ENCODE peak calls at places on chromosomes 13 and 19, in nine cellular contexts. One of them, this sample, is unnamed. For H3K27me3 and H3K4me1, the result is how much of the 10 kb centered on the place peaks cover.

GRCh38 chr19:58394821-58395219 is 636 bp upstream of the RNF225 start:
- DNase-seq in neural progenitor cell: no peak
- DNase-seq in sigmoid colon: no peak
- DNase-seq in CD8-positive, alpha-beta memory T cell: no peak
- DNase-seq in heart left ventricle: no peak
- DNase-seq in naive thymus-derived CD4-positive, alpha-beta T cell: no peak
- DNase-seq in fibroblast of lung: no peak
- DNase-seq in K562: peak
- DNase-seq in tibial artery: no peak
- DNase-seq in this sample: no peak

GRCh38 chr19:50207730-50208129 is 4.3 kb downstream of the MYH14 start:
- DNase-seq in heart left ventricle: no peak
- DNase-seq in naive thymus-derived CD4-positive, alpha-beta T cell: no peak
- DNase-seq in fibroblast of lung: no peak
- DNase-seq in CD8-positive, alpha-beta memory T cell: no peak
- DNase-seq in tibial artery: no peak
- DNase-seq in sigmoid colon: no peak
- DNase-seq in K562: no peak
- DNase-seq in neural progenitor cell: no peak
- DNase-seq in this sample: no peak

GRCh38 chr19:43316591-43317319 is 36.7 kb upstream of the CD177 start:
- DNase-seq in neural progenitor cell: peak
- DNase-seq in heart left ventricle: no peak
- DNase-seq in tibial artery: no peak
- DNase-seq in fibroblast of lung: peak
- DNase-seq in K562: peak
- DNase-seq in naive thymus-derived CD4-positive, alpha-beta T cell: no peak
- DNase-seq in CD8-positive, alpha-beta memory T cell: no peak
- DNase-seq in sigmoid colon: no peak
- DNase-seq in this sample: peak

GRCh38 chr13:36029171-36029570 is 102.0 kb downstream of the DCLK1 start:
- DNase-seq in fibroblast of lung: peak
- DNase-seq in K562: no peak
- DNase-seq in heart left ventricle: no peak
- DNase-seq in tibial artery: no peak
- DNase-seq in CD8-positive, alpha-beta memory T cell: no peak
- DNase-seq in neural progenitor cell: no peak
- DNase-seq in sigmoid colon: no peak
- DNase-seq in naive thymus-derived CD4-positive, alpha-beta T cell: no peak
- DNase-seq in this sample: no peak

GRCh38 chr13:21228738-21229137 is 52.3 kb downstream of the MRPL57 start:
- DNase-seq in sigmoid colon: no peak
- DNase-seq in tibial artery: no peak
- DNase-seq in CD8-positive, alpha-beta memory T cell: no peak
- DNase-seq in fibroblast of lung: no peak
- DNase-seq in K562: no peak
- DNase-seq in neural progenitor cell: no peak
- DNase-seq in naive thymus-derived CD4-positive, alpha-beta T cell: no peak
- DNase-seq in heart left ventricle: no peak
- DNase-seq in this sample: no peak

GRCh38 chr13:110106726-110107125 is 200.2 kb downstream of the COL4A1 start:
- DNase-seq in K562: no peak
- DNase-seq in CD8-positive, alpha-beta memory T cell: no peak
- DNase-seq in heart left ventricle: peak
- DNase-seq in neural progenitor cell: no peak
- DNase-seq in fibroblast of lung: peak
- DNase-seq in tibial artery: peak
- DNase-seq in naive thymus-derived CD4-positive, alpha-beta T cell: no peak
- DNase-seq in sigmoid colon: peak
- DNase-seq in this sample: no peak

GRCh38 chr19:19661675-19662251 is 1.7 kb downstream of the ATP13A1 start:
- DNase-seq in K562: peak
- DNase-seq in sigmoid colon: peak
- DNase-seq in fibroblast of lung: no peak
- DNase-seq in heart left ventricle: no peak
- DNase-seq in CD8-positive, alpha-beta memory T cell: no peak
- DNase-seq in neural progenitor cell: peak
- DNase-seq in naive thymus-derived CD4-positive, alpha-beta T cell: no peak
- DNase-seq in tibial artery: no peak
- DNase-seq in this sample: peak

GRCh38 chr19:3121396-3121795 is 14.4 kb upstream of the GNA15 start:
- DNase-seq in neural progenitor cell: no peak
- DNase-seq in fibroblast of lung: no peak
- DNase-seq in K562: no peak
- DNase-seq in sigmoid colon: no peak
- DNase-seq in tibial artery: no peak
- DNase-seq in naive thymus-derived CD4-positive, alpha-beta T cell: no peak
- DNase-seq in heart left ventricle: no peak
- DNase-seq in CD8-positive, alpha-beta memory T cell: no peak
- DNase-seq in this sample: no peak

GRCh38 chr13:110565296-110565695 is 3.8 kb upstream of the RAB20 start:
- DNase-seq in CD8-positive, alpha-beta memory T cell: no peak
- DNase-seq in neural progenitor cell: no peak
- DNase-seq in sigmoid colon: no peak
- DNase-seq in K562: no peak
- DNase-seq in naive thymus-derived CD4-positive, alpha-beta T cell: no peak
- DNase-seq in tibial artery: no peak
- DNase-seq in fibroblast of lung: no peak
- DNase-seq in heart left ventricle: no peak
- DNase-seq in this sample: no peak

GRCh38 chr13:49272296-49272695 is 24.6 kb downstream of the CDADC1 start:
- DNase-seq in fibroblast of lung: no peak
- DNase-seq in K562: no peak
- DNase-seq in neural progenitor cell: no peak
- DNase-seq in sigmoid colon: no peak
- DNase-seq in heart left ventricle: no peak
- DNase-seq in naive thymus-derived CD4-positive, alpha-beta T cell: no peak
- DNase-seq in CD8-positive, alpha-beta memory T cell: no peak
- DNase-seq in tibial artery: no peak
- DNase-seq in this sample: no peak

GRCh38 chr13:77168232-77168631 is 141.3 kb upstream of the FBXL3 start:
- DNase-seq in neural progenitor cell: no peak
- DNase-seq in heart left ventricle: no peak
- DNase-seq in tibial artery: no peak
- DNase-seq in fibroblast of lung: no peak
- DNase-seq in K562: no peak
- DNase-seq in sigmoid colon: no peak
- DNase-seq in CD8-positive, alpha-beta memory T cell: no peak
- DNase-seq in naive thymus-derived CD4-positive, alpha-beta T cell: no peak
- DNase-seq in this sample: no peak

GRCh38 chr19:35708391-35708790 is 4.0 kb downstream of the ZBTB32 start:
- DNase-seq in K562: no peak
- DNase-seq in naive thymus-derived CD4-positive, alpha-beta T cell: no peak
- DNase-seq in tibial artery: no peak
- DNase-seq in fibroblast of lung: no peak
- DNase-seq in CD8-positive, alpha-beta memory T cell: no peak
- DNase-seq in sigmoid colon: no peak
- DNase-seq in neural progenitor cell: no peak
- DNase-seq in heart left ventricle: no peak
- DNase-seq in this sample: no peak

GRCh38 chr13:76764916-76765315 is 121.3 kb downstream of the KCTD12 start:
- DNase-seq in neural progenitor cell: no peak
- DNase-seq in fibroblast of lung: no peak
- DNase-seq in CD8-positive, alpha-beta memory T cell: no peak
- DNase-seq in K562: no peak
- DNase-seq in naive thymus-derived CD4-positive, alpha-beta T cell: no peak
- DNase-seq in heart left ventricle: no peak
- DNase-seq in sigmoid colon: no peak
- DNase-seq in tibial artery: no peak
- DNase-seq in this sample: no peak

GRCh38 chr19:29965529-29965928 is 23.5 kb downstream of the URI1 start:
- DNase-seq in fibroblast of lung: peak
- DNase-seq in K562: no peak
- DNase-seq in heart left ventricle: no peak
- DNase-seq in tibial artery: no peak
- DNase-seq in CD8-positive, alpha-beta memory T cell: no peak
- DNase-seq in neural progenitor cell: no peak
- DNase-seq in naive thymus-derived CD4-positive, alpha-beta T cell: no peak
- DNase-seq in sigmoid colon: no peak
- DNase-seq in this sample: no peak

GRCh38 chr19:23002690-23003422 is at the start of gene ZNF728:
- DNase-seq in tibial artery: peak
- DNase-seq in neural progenitor cell: no peak
- DNase-seq in CD8-positive, alpha-beta memory T cell: no peak
- DNase-seq in naive thymus-derived CD4-positive, alpha-beta T cell: no peak
- DNase-seq in fibroblast of lung: no peak
- DNase-seq in sigmoid colon: peak
- DNase-seq in K562: peak
- DNase-seq in heart left ventricle: peak
- DNase-seq in this sample: no peak

GRCh38 chr13:85536706-85537105 is 262.5 kb downstream of the SLITRK6 start:
- DNase-seq in tibial artery: no peak
- DNase-seq in K562: no peak
- DNase-seq in heart left ventricle: no peak
- DNase-seq in neural progenitor cell: no peak
- DNase-seq in naive thymus-derived CD4-positive, alpha-beta T cell: no peak
- DNase-seq in sigmoid colon: no peak
- DNase-seq in fibroblast of lung: peak
- DNase-seq in CD8-positive, alpha-beta memory T cell: no peak
- DNase-seq in this sample: no peak

GRCh38 chr13:31101511-31102170 is 60.1 kb downstream of the HSPH1 start:
- DNase-seq in neural progenitor cell: no peak
- DNase-seq in naive thymus-derived CD4-positive, alpha-beta T cell: no peak
- DNase-seq in tibial artery: no peak
- DNase-seq in fibroblast of lung: no peak
- DNase-seq in heart left ventricle: peak
- DNase-seq in sigmoid colon: no peak
- DNase-seq in K562: no peak
- DNase-seq in CD8-positive, alpha-beta memory T cell: no peak
- DNase-seq in this sample: no peak

GRCh38 chr13:31105020-31105800 is 56.5 kb downstream of the HSPH1 start:
- DNase-seq in sigmoid colon: no peak
- DNase-seq in heart left ventricle: no peak
- DNase-seq in naive thymus-derived CD4-positive, alpha-beta T cell: no peak
- DNase-seq in CD8-positive, alpha-beta memory T cell: no peak
- DNase-seq in K562: no peak
- DNase-seq in neural progenitor cell: no peak
- DNase-seq in fibroblast of lung: peak
- DNase-seq in tibial artery: no peak
- DNase-seq in this sample: no peak

GRCh38 chr13:31105856-31106255 is 55.8 kb downstream of the HSPH1 start:
- DNase-seq in naive thymus-derived CD4-positive, alpha-beta T cell: no peak
- DNase-seq in tibial artery: no peak
- DNase-seq in sigmoid colon: no peak
- DNase-seq in heart left ventricle: no peak
- DNase-seq in CD8-positive, alpha-beta memory T cell: no peak
- DNase-seq in neural progenitor cell: no peak
- DNase-seq in fibroblast of lung: no peak
- DNase-seq in K562: no peak
- DNase-seq in this sample: no peak

GRCh38 chr13:31096624-31097302 is 64.9 kb downstream of the HSPH1 start:
- DNase-seq in CD8-positive, alpha-beta memory T cell: no peak
- DNase-seq in tibial artery: no peak
- DNase-seq in fibroblast of lung: no peak
- DNase-seq in heart left ventricle: no peak
- DNase-seq in neural progenitor cell: no peak
- DNase-seq in sigmoid colon: no peak
- DNase-seq in naive thymus-derived CD4-positive, alpha-beta T cell: no peak
- DNase-seq in K562: no peak
- DNase-seq in this sample: no peak

GRCh38 chr13:31100721-31101120 is 61.0 kb downstream of the HSPH1 start:
- DNase-seq in fibroblast of lung: no peak
- DNase-seq in sigmoid colon: no peak
- DNase-seq in heart left ventricle: no peak
- DNase-seq in tibial artery: no peak
- DNase-seq in neural progenitor cell: no peak
- DNase-seq in CD8-positive, alpha-beta memory T cell: no peak
- DNase-seq in naive thymus-derived CD4-positive, alpha-beta T cell: no peak
- DNase-seq in K562: no peak
- DNase-seq in this sample: no peak
- H3K27me3 ChIP-seq in fibroblast of lung: under half
- H3K27me3 ChIP-seq in sigmoid colon: under half
- H3K27me3 ChIP-seq in heart left ventricle: under half
- H3K27me3 ChIP-seq in tibial artery: under half
- H3K27me3 ChIP-seq in neural progenitor cell: under half
- H3K27me3 ChIP-seq in CD8-positive, alpha-beta memory T cell: under half
- H3K27me3 ChIP-seq in naive thymus-derived CD4-positive, alpha-beta T cell: under half
- H3K27me3 ChIP-seq in K562: under half
- H3K27me3 ChIP-seq in this sample: under half

GRCh38 chr13:98527526-98527925 is 49.4 kb downstream of the STK24 start:
- DNase-seq in tibial artery: no peak
- DNase-seq in fibroblast of lung: no peak
- DNase-seq in neural progenitor cell: no peak
- DNase-seq in sigmoid colon: peak
- DNase-seq in naive thymus-derived CD4-positive, alpha-beta T cell: no peak
- DNase-seq in K562: no peak
- DNase-seq in CD8-positive, alpha-beta memory T cell: no peak
- DNase-seq in heart left ventricle: no peak
- DNase-seq in this sample: no peak
- H3K4me1 ChIP-seq in tibial artery: under half
- H3K4me1 ChIP-seq in fibroblast of lung: under half
- H3K4me1 ChIP-seq in neural progenitor cell: under half
- H3K4me1 ChIP-seq in sigmoid colon: under half
- H3K4me1 ChIP-seq in naive thymus-derived CD4-positive, alpha-beta T cell: half or more
- H3K4me1 ChIP-seq in K562: under half
- H3K4me1 ChIP-seq in CD8-positive, alpha-beta memory T cell: half or more
- H3K4me1 ChIP-seq in heart left ventricle: half or more
- H3K4me1 ChIP-seq in this sample: under half

DNA sequence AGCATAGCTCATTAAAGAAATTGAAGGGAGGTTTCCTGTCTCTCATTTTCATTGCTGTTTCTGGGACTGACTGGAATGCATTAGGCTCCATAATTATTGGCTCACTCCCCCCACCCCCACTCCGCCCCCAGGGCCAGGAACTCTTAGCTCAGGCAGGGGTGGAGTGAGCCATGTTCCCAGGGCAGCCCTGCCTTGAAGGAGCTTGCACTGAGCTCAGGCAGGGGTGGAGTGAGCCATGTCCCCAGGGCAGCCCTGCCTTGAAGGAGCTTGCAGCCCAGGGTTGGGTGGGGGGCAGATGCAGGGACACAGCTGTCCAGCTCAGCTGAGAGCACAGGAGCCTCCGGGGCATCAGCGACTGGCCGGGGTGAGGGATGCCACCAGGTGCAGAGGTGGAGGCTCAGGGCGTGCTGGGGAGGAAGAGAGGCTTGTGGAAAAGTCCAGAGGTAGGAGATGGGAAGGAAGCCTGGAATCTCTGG is 39.1 kb upstream of the TFDP1 start:
- DNase-seq in neural progenitor cell: no peak
- DNase-seq in sigmoid colon: no peak
- DNase-seq in fibroblast of lung: peak
- DNase-seq in heart left ventricle: no peak
- DNase-seq in naive thymus-derived CD4-positive, alpha-beta T cell: no peak
- DNase-seq in tibial artery: no peak
- DNase-seq in K562: no peak
- DNase-seq in CD8-positive, alpha-beta memory T cell: no peak
- DNase-seq in this sample: peak
- H3K4me3 ChIP-seq in neural progenitor cell: no peak
- H3K4me3 ChIP-seq in sigmoid colon: no peak
- H3K4me3 ChIP-seq in fibroblast of lung: no peak
- H3K4me3 ChIP-seq in heart left ventricle: peak
- H3K4me3 ChIP-seq in naive thymus-derived CD4-positive, alpha-beta T cell: no peak
- H3K4me3 ChIP-seq in tibial artery: no peak
- H3K4me3 ChIP-seq in K562: no peak
- H3K4me3 ChIP-seq in CD8-positive, alpha-beta memory T cell: no peak
- H3K4me3 ChIP-seq in this sample: no peak

DNA sequence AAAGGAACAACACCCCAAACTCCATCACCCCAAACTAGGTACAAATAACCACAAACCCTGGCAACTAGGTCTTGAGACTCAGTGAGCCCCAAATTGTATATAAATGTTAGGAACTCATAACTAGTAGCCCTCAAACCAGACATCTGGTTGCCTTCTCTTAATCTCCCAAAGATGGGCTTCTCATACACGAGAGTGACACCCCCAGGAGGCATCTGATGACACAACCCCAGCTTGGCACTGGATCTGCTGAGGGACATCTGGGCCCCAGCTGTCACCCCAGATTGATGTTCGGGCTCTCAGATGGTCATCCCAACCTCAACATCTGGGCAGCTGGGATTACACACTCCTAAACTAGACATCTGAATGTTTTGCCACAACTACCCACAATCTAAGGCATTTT is 14.8 kb downstream of the RABAC1 start:
- DNase-seq in sigmoid colon: no peak
- DNase-seq in neural progenitor cell: no peak
- DNase-seq in heart left ventricle: no peak
- DNase-seq in fibroblast of lung: no peak
- DNase-seq in naive thymus-derived CD4-positive, alpha-beta T cell: no peak
- DNase-seq in K562: no peak
- DNase-seq in CD8-positive, alpha-beta memory T cell: no peak
- DNase-seq in tibial artery: no peak
- DNase-seq in this sample: no peak
- H3K27me3 ChIP-seq in sigmoid colon: under half
- H3K27me3 ChIP-seq in neural progenitor cell: under half
- H3K27me3 ChIP-seq in heart left ventricle: under half
- H3K27me3 ChIP-seq in fibroblast of lung: under half
- H3K27me3 ChIP-seq in naive thymus-derived CD4-positive, alpha-beta T cell: under half
- H3K27me3 ChIP-seq in K562: under half
- H3K27me3 ChIP-seq in CD8-positive, alpha-beta memory T cell: under half
- H3K27me3 ChIP-seq in tibial artery: half or more
- H3K27me3 ChIP-seq in this sample: under half